ENCODE peak calls at places on chromosome 4, in four cellular contexts. Q, V, X and O are unnamed samples.

GRCh38 chr4:35725131-35725530 is 519.2 kb downstream of the ARAP2 start:
- DNase-seq in V (no peak), Q (no peak), X (no peak), O (no peak)

GRCh38 chr4:38728651-38729141 is 54.1 kb downstream of the TLR10 start:
- DNase-seq in X (no peak), Q (no peak), V (no peak), O (no peak)

GRCh38 chr4:186132577-186133277 is 28.2 kb downstream of the FAM149A start:
- DNase-seq in V (no peak), X (no peak), Q (no peak), O (no peak)

GRCh38 chr4:155629183-155629825 is 37.3 kb upstream of the GUCY1A1 start:
- DNase-seq in X (peak), V (no peak), Q (no peak), O (no peak)

GRCh38 chr4:78360466-78360865 is 191.1 kb upstream of the ANXA3 start:
- DNase-seq in V (no peak), Q (no peak), X (no peak), O (no peak)

GRCh38 chr4:15188581-15189539 is 186.6 kb downstream of the CPEB2 start:
- DNase-seq in X (no peak), V (no peak), Q (no peak), O (no peak)

GRCh38 chr4:165096776-165097175 is 15.9 kb downstream of the TMEM192 start:
- DNase-seq in Q (no peak), X (peak), V (no peak), O (no peak)

GRCh38 chr4:8662776-8663175 is 70.2 kb downstream of the CPZ start:
- DNase-seq in Q (no peak), X (no peak), V (no peak), O (no peak)

GRCh38 chr4:107619065-107619464 is 101.0 kb downstream of the PAPSS1 start:
- DNase-seq in X (peak), Q (peak), V (no peak), O (no peak)

GRCh38 chr4:97845758-97846157 is 297.5 kb downstream of the STPG2 start:
- DNase-seq in V (no peak), X (no peak), Q (no peak), O (no peak)

GRCh38 chr4:86331362-86331761 is 28.5 kb downstream of the MAPK10 start:
- DNase-seq in Q (no peak), V (no peak), X (no peak), O (no peak)

GRCh38 chr4:6109842-6110560 is 90.3 kb downstream of the JAKMIP1 start:
- DNase-seq in V (no peak), Q (no peak), X (no peak), O (no peak)

GRCh38 chr4:1784395-1784788 is 8.7 kb upstream of the FGFR3 start:
- DNase-seq in Q (no peak), X (no peak), V (no peak), O (no peak)

GRCh38 chr4:48602763-48603162 is 112.7 kb downstream of the ZAR1 start:
- DNase-seq in V (no peak), Q (no peak), X (no peak), O (no peak)

GRCh38 chr4:7421356-7422097 is 13.2 kb downstream of the PSAPL1 start:
- DNase-seq in X (no peak), V (no peak), Q (no peak), O (no peak)

GRCh38 chr4:10045481-10045880 is 24.2 kb upstream of the SLC2A9 start:
- DNase-seq in Q (no peak), X (no peak), V (no peak), O (no peak)

GRCh38 chr4:94390804-94391410 is 48.3 kb upstream of the HPGDS start:
- DNase-seq in X (peak), V (no peak), Q (no peak), O (no peak)

GRCh38 chr4:173218411-173219125 is 50.0 kb downstream of the GALNT7 start:
- DNase-seq in V (no peak), X (no peak), Q (no peak), O (no peak)

GRCh38 chr4:70902577-70903281 is 560 bp downstream of the MOB1B start:
- DNase-seq in X (peak), V (no peak), Q (no peak), O (no peak)

GRCh38 chr4:20251796-20252655 is at the start of gene SLIT2:
- DNase-seq in X (peak), V (no peak), Q (peak), O (peak)

GRCh38 chr4:121125486-121125885 is 38.6 kb downstream of the TNIP3 start:
- DNase-seq in X (no peak), V (no peak), Q (no peak), O (no peak)

GRCh38 chr4:13881880-13882279 is 254.4 kb upstream of the BOD1L1 start:
- DNase-seq in X (no peak), V (no peak), Q (no peak), O (no peak)

GRCh38 chr4:134019657-134020056 is 181.9 kb downstream of the PABPC4L start:
- DNase-seq in V (no peak), X (no peak), Q (no peak), O (no peak)

GRCh38 chr4:179625391-179625790 is 2183.2 kb upstream of the AGA start:
- DNase-seq in Q (no peak), X (no peak), V (no peak), O (no peak)

GRCh38 chr4:168868044-168868855 is 141.8 kb downstream of the CBR4 start:
- DNase-seq in X (peak), Q (no peak), V (no peak), O (no peak)

GRCh38 chr4:95050980-95051688 is 293.4 kb downstream of the BMPR1B start:
- DNase-seq in V (no peak), Q (no peak), X (no peak), O (no peak)

GRCh38 chr4:98514930-98515809 is 143.2 kb downstream of the TSPAN5 start:
- DNase-seq in V (no peak), X (peak), Q (no peak), O (no peak)

GRCh38 chr4:22500831-22501714 is 14.8 kb downstream of the ADGRA3 start:
- DNase-seq in X (no peak), V (no peak), Q (no peak), O (no peak)

GRCh38 chr4:108906006-108906405 is 143.2 kb upstream of the ETNPPL start:
- DNase-seq in X (no peak), V (no peak), Q (no peak), O (no peak)

GRCh38 chr4:52751349-52751911 is at the start of gene ERVMER34-1:
- DNase-seq in V (no peak), X (peak), Q (no peak), O (no peak)

GRCh38 chr4:184897807-184898388 is 72.1 kb upstream of the ACSL1 start:
- DNase-seq in Q (no peak), X (no peak), V (no peak), O (no peak)

GRCh38 chr4:8403173-8403753 is 37.3 kb downstream of the ACOX3 start:
- DNase-seq in Q (peak), X (peak), V (peak), O (no peak)

GRCh38 chr4:24912252-24913098 is at the start of gene CCDC149:
- DNase-seq in Q (no peak), X (peak), V (peak), O (no peak)
- TF ChIP-seq CTCF in Q (no peak), X (no peak), V (no peak), O (no peak)

GRCh38 chr4:54781771-54782170 is 124.0 kb downstream of the KIT start:
- DNase-seq in V (peak), Q (peak), X (no peak), O (no peak)

GRCh38 chr4:54783402-54784110 is 125.8 kb downstream of the KIT start:
- DNase-seq in Q (no peak), V (no peak), X (no peak), O (no peak)

GRCh38 chr4:54779797-54780196 is 122.0 kb downstream of the KIT start:
- DNase-seq in V (no peak), Q (no peak), X (no peak), O (no peak)

DNA sequence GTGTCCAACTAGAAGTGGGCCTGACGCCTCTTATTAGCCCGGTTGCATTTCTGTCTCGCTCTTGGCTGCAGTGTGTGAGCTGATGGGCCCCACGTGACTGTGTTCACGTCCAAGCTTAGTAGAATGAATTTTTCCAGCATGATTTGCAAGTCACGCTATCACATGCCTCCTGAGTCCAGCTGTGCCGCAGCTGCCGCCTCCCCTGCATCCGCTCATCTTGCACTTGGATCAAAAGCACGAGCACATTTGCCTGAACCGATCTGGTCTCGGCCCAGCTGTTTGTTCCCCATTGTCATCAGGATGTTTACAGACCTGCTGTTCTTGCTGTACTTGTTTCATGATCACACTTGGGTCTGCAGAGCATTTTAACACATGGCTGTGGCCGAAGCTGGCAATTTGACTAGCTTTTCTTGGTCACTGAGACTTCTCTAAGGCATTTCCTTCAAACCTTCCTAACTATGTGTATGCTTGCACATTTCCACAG is 126.5 kb downstream of the KIT start:
- DNase-seq in X (peak), Q (peak), V (peak), O (no peak)
- H3K4me3 ChIP-seq in X (no peak), Q (no peak), V (peak), O (no peak)

DNA sequence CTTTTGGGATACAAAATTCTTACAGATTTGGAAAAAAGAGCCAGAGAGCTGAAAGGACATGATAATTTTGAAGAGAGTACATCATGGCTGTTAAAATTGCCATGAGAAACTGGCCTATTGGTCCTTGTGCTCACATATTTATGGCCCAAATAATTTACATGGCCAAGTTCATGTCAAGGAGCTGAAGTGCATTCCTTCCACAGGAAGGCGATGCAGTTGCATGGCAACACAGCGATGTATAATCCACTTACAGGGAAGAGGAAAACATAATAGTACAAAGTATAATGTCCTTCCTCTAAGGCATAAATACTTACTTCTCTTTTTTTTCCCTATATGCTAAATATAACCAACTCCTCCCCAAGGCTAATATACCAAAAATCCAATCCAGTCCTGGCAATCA is 914.5 kb upstream of the AGA start:
- DNase-seq in Q (no peak), X (no peak), V (no peak), O (no peak)
- TF ChIP-seq CTCF in Q (no peak), X (no peak), V (no peak), O (no peak)

GRCh38 chr4:158090323-158090722 is 82.5 kb downstream of the GASK1B start:
- DNase-seq in Q (no peak), X (no peak), V (no peak), O (no peak)
- H3K4me3 ChIP-seq in Q (no peak), X (no peak), V (peak), O (no peak)

GRCh38 chr4:125198916-125199315 is 115.8 kb upstream of the FAT4 start:
- DNase-seq in V (no peak), X (no peak), Q (no peak), O (no peak)
- TF ChIP-seq CTCF in V (no peak), X (no peak), Q (no peak), O (no peak)

GRCh38 chr4:84573335-84573734 is 9.6 kb upstream of the CDS1 start:
- DNase-seq in Q (no peak), V (no peak), X (no peak), O (no peak)
- H3K4me3 ChIP-seq in Q (no peak), V (no peak), X (no peak), O (no peak)

DNA sequence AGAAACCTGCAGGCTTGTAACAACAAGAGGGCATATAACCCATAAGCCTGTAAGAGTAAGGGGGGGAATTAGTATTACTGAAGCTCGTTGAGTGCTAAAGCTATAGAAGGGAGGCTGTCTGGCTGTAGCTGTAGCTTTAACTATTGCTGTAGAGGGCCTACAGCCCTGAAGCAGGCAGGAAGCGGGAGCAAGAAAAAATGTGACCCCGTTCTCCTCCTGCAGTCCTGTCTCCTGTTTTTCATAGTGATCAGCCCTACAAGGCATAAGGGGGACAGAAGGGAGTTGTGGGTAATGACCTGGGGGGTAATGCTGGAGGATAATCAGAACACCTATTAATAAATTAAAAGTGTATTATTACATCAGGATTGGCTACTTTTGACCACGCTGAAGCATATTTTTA is 206.9 kb upstream of the MAB21L2 start:
- DNase-seq in V (no peak), Q (no peak), X (no peak), O (no peak)
- TF ChIP-seq CTCF in V (no peak), Q (no peak), X (no peak), O (no peak)